ENCODE peak calls at places on chromosomes 7 and 10, in ten cellular contexts. P is cardiac fibroblast; B is heart right ventricle; D is left ventricle myocardium inferior; J is stimulated activated CD8-positive, alpha-beta memory T cell treated with anti-CD3 and anti-CD28 coated beads, Interleukin-2, amount 100 ng/mL, for 48 hours; S is uterus; W is naive thymus-derived CD4-positive, alpha-beta T cell; E is H54; K is M059J; L is cardiac muscle cell. F is an unnamed sample.

GRCh38 chr10:53102424-53102823 is 329.8 kb upstream of the MBL2 start:
- DNase-seq in B (no peak), J (no peak), L (no peak), S (no peak), E (no peak), P (no peak), K (no peak), D (no peak), W (no peak), F (no peak)

GRCh38 chr10:43131256-43131655 is 7.0 kb upstream of the CSGALNACT2 start:
- DNase-seq in K (no peak), B (no peak), W (no peak), D (no peak), P (no peak), E (no peak), S (no peak), L (no peak), J (no peak), F (no peak)

GRCh38 chr7:13792208-13792607 is 197.3 kb downstream of the ETV1 start:
- DNase-seq in E (no peak), J (no peak), B (no peak), D (no peak), S (no peak), L (no peak), K (no peak), P (no peak), W (no peak), F (no peak)

GRCh38 chr10:43965033-43965917 is 316.6 kb upstream of the ZNF32 start:
- DNase-seq in J (no peak), K (peak; percentile 97), S (peak; percentile 42), L (no peak), W (no peak), D (no peak), E (no peak), P (peak; percentile 63), B (peak; percentile 69), F (no peak)

GRCh38 chr7:149713731-149714068 is 59.7 kb downstream of the ZNF467 start:
- DNase-seq in P (no peak), D (no peak), S (no peak), L (no peak), W (no peak), K (no peak), B (no peak), J (no peak), E (no peak), F (no peak)

GRCh38 chr7:117113871-117114270 is 160.6 kb downstream of the ST7 start:
- DNase-seq in B (no peak), J (no peak), S (no peak), D (no peak), E (no peak), K (no peak), P (no peak), L (no peak), W (no peak), F (no peak)

GRCh38 chr10:49109669-49110335 is 5.5 kb downstream of the VSTM4 start:
- DNase-seq in B (peak; percentile 87), L (no peak), P (peak; percentile 7), J (no peak), W (no peak), D (peak; percentile 84), K (no peak), E (no peak), S (peak; percentile 62), F (no peak)

GRCh38 chr10:113788604-113789083 is 37.2 kb downstream of the PLEKHS1 start:
- DNase-seq in J (no peak), W (no peak), E (peak; percentile 27), B (peak; percentile 15), K (peak; percentile 96), P (peak; percentile 98), S (no peak), L (no peak), D (no peak), F (peak; percentile 18)

GRCh38 chr10:128422221-128422620 is 296.0 kb upstream of the MKI67 start:
- DNase-seq in E (no peak), J (no peak), K (no peak), B (no peak), L (no peak), W (no peak), D (no peak), P (no peak), S (no peak), F (no peak)

GRCh38 chr10:68296833-68297232 is 35.0 kb upstream of the HNRNPH3 start:
- DNase-seq in B (no peak), P (no peak), S (no peak), W (no peak), K (no peak), D (no peak), E (no peak), J (no peak), L (no peak), F (no peak)

GRCh38 chr10:110219884-110220283 is 12.5 kb downstream of the MXI1 start:
- DNase-seq in B (no peak), E (no peak), K (no peak), L (no peak), W (no peak), J (no peak), S (no peak), D (no peak), P (no peak), F (no peak)

GRCh38 chr7:19617921-19618320 is 90.9 kb downstream of the POLR1F start:
- DNase-seq in J (no peak), B (no peak), E (no peak), L (no peak), D (no peak), K (peak; percentile 18), S (no peak), W (no peak), P (peak; percentile 29), F (no peak)

GRCh38 chr10:102274062-102274461 is 28.7 kb downstream of the GBF1 start:
- DNase-seq in P (no peak), D (no peak), L (no peak), J (no peak), K (peak; percentile 37), S (no peak), W (no peak), E (no peak), B (no peak), F (no peak)

GRCh38 chr10:122953827-122954730 is at the start of gene C10orf88:
- DNase-seq in D (peak; percentile 97), K (peak; percentile 96), E (peak; percentile 77), W (peak; percentile 97), L (peak; percentile 98), J (peak; percentile 95), B (peak; percentile 96), S (peak; percentile 95), P (peak; percentile 99), F (peak; percentile 94)

GRCh38 chr10:10533417-10533816 is 484.3 kb upstream of the CELF2 start:
- DNase-seq in K (peak; percentile 1), S (no peak), D (no peak), W (no peak), B (no peak), L (no peak), J (no peak), E (no peak), P (peak; percentile 10), F (no peak)

GRCh38 chr10:119818889-119819270 is 53.8 kb downstream of the MCMBP start:
- DNase-seq in W (no peak), B (no peak), E (no peak), S (peak; percentile 20), L (peak; percentile 33), J (no peak), P (no peak), D (no peak), K (no peak), F (no peak)

GRCh38 chr10:14220026-14220425 is 110.7 kb downstream of the FRMD4A start:
- DNase-seq in E (no peak), L (no peak), K (peak; percentile 88), S (no peak), J (no peak), D (no peak), P (peak; percentile 31), B (no peak), W (no peak), F (no peak)

GRCh38 chr7:2979276-2979675 is 64.4 kb downstream of the CARD11 start:
- DNase-seq in D (no peak), B (no peak), J (no peak), K (no peak), E (no peak), W (no peak), S (no peak), P (no peak), L (no peak), F (no peak)

GRCh38 chr7:130207642-130208041 is at the start of gene SSMEM1:
- DNase-seq in S (no peak), D (no peak), L (no peak), J (no peak), E (peak; percentile 37), B (no peak), W (no peak), P (peak; percentile 79), K (peak; percentile 78), F (no peak)

GRCh38 chr7:155357573-155358041 is 59.9 kb downstream of the INSIG1 start:
- DNase-seq in K (peak; percentile 34), E (peak; percentile 60), L (no peak), J (no peak), P (peak; percentile 80), S (no peak), D (no peak), W (no peak), B (no peak), F (no peak)

GRCh38 chr10:62047240-62047897 is 145.9 kb downstream of the ARID5B start:
- DNase-seq in W (no peak), K (no peak), L (no peak), J (no peak), E (no peak), D (no peak), S (no peak), B (no peak), P (peak; percentile 68), F (no peak)

F was measured in GM18507.